ENCODE peak calls at places on chromosomes 2 and 18, in eight cellular contexts. I is fibroblast of pulmonary artery, V is A549, D is heart left ventricle, U is astrocyte, P is breast epithelium, B is brain microvascular endothelial cell, N is foreskin fibroblast. C is an unnamed sample.

GRCh38 chr18:3794537-3795348 is 344.8 kb downstream of the TGIF1 start:
- DNase-seq in P (no peak), V (peak), B (peak), U (peak), I (peak), N (peak), D (peak), C (peak)

GRCh38 chr2:37809525-37809924 is 115.6 kb upstream of the RMDN2 start:
- DNase-seq in D (no peak), V (peak), P (no peak), B (peak), I (peak), U (no peak), N (no peak), C (peak)

GRCh38 chr2:74481961-74482800 is 617 bp downstream of the CCDC142 start:
- DNase-seq in B (no peak), N (no peak), I (no peak), V (no peak), U (no peak), D (no peak), P (no peak), C (no peak)

GRCh38 chr2:220154243-220154642 is 526.8 kb downstream of the SLC4A3 start:
- DNase-seq in P (no peak), I (no peak), N (no peak), B (no peak), D (no peak), V (no peak), U (no peak), C (peak)

GRCh38 chr2:203786912-203787311 is 80.5 kb downstream of the CD28 start:
- DNase-seq in U (no peak), N (peak), V (no peak), P (no peak), D (peak), B (no peak), I (peak), C (peak)

GRCh38 chr2:68251855-68252406 is 401 bp downstream of the PPP3R1 start:
- DNase-seq in P (no peak), N (no peak), I (no peak), B (no peak), D (peak), V (no peak), U (no peak), C (no peak)

GRCh38 chr18:24364177-24364576 is 33.4 kb downstream of the OSBPL1A start:
- DNase-seq in D (no peak), N (no peak), V (no peak), P (no peak), U (no peak), I (no peak), B (no peak), C (no peak)

GRCh38 chr2:26786207-26787023 is 559 bp downstream of the CENPA start:
- DNase-seq in U (no peak), N (no peak), D (peak), B (no peak), I (no peak), V (no peak), P (no peak), C (peak)

GRCh38 chr2:20148841-20149702 is 75.9 kb downstream of the SDC1 start:
- DNase-seq in V (no peak), U (peak), P (no peak), I (peak), N (peak), D (no peak), B (peak), C (no peak)

GRCh38 chr2:201327678-201328077 is 29.5 kb downstream of the FLACC1 start:
- DNase-seq in U (no peak), D (no peak), I (no peak), B (no peak), N (no peak), V (no peak), P (no peak), C (no peak)

GRCh38 chr18:62812891-62813290 is 97.5 kb downstream of the PHLPP1 start:
- DNase-seq in V (no peak), I (no peak), N (no peak), B (no peak), U (no peak), D (no peak), P (no peak), C (no peak)

GRCh38 chr18:30192216-30192615 is 850.3 kb downstream of the DSC3 start:
- DNase-seq in N (no peak), B (no peak), I (no peak), D (no peak), P (no peak), V (no peak), U (no peak), C (no peak)

GRCh38 chr2:192148241-192148619 is 46.5 kb downstream of the TMEFF2 start:
- DNase-seq in B (no peak), N (no peak), U (no peak), V (no peak), D (no peak), P (no peak), I (no peak), C (no peak)

GRCh38 chr2:41906325-41906700 is 141.5 kb upstream of the PKDCC start:
- DNase-seq in P (no peak), V (no peak), D (no peak), B (no peak), I (peak), N (no peak), U (no peak), C (peak)

GRCh38 chr18:42086288-42086687 is 131.3 kb downstream of the PIK3C3 start:
- DNase-seq in B (peak), V (no peak), I (peak), P (no peak), N (peak), D (no peak), U (peak), C (no peak)

GRCh38 chr2:205868054-205868453 is 185.8 kb downstream of the NRP2 start:
- DNase-seq in N (no peak), I (no peak), P (no peak), V (no peak), D (no peak), B (no peak), U (no peak), C (no peak)

GRCh38 chr2:111704246-111704645 is 179.7 kb downstream of the ANAPC1 start:
- DNase-seq in U (peak), B (peak), V (peak), N (peak), I (peak), P (no peak), D (no peak), C (no peak)

GRCh38 chr2:17239550-17239949 is 278.7 kb downstream of the RAD51AP2 start:
- DNase-seq in U (no peak), P (no peak), V (no peak), N (no peak), D (no peak), I (no peak), B (no peak), C (no peak)

GRCh38 chr2:209323738-209324137 is 100.1 kb upstream of the MAP2 start:
- DNase-seq in U (no peak), D (no peak), P (no peak), B (no peak), I (no peak), N (no peak), V (no peak), C (no peak)

GRCh38 chr2:209321581-209321980 is 102.3 kb upstream of the MAP2 start:
- DNase-seq in N (no peak), U (no peak), D (no peak), V (no peak), P (no peak), I (no peak), B (no peak), C (no peak)

GRCh38 chr2:209322905-209323517 is 100.8 kb upstream of the MAP2 start:
- DNase-seq in D (no peak), U (no peak), N (no peak), V (no peak), I (no peak), B (no peak), P (no peak), C (no peak)

GRCh38 chr2:209321076-209321475 is 102.8 kb upstream of the MAP2 start:
- DNase-seq in B (peak), V (no peak), D (no peak), I (peak), U (peak), N (peak), P (no peak), C (no peak)

GRCh38 chr2:209322041-209322440 is 101.8 kb upstream of the MAP2 start:
- DNase-seq in I (no peak), P (no peak), U (no peak), B (no peak), N (no peak), D (no peak), V (no peak), C (no peak)
- TF ChIP-seq CTCF in I (peak), P (no peak), U (no peak), B (no peak), N (no peak), D (no peak), V (no peak), C (peak)

DNA sequence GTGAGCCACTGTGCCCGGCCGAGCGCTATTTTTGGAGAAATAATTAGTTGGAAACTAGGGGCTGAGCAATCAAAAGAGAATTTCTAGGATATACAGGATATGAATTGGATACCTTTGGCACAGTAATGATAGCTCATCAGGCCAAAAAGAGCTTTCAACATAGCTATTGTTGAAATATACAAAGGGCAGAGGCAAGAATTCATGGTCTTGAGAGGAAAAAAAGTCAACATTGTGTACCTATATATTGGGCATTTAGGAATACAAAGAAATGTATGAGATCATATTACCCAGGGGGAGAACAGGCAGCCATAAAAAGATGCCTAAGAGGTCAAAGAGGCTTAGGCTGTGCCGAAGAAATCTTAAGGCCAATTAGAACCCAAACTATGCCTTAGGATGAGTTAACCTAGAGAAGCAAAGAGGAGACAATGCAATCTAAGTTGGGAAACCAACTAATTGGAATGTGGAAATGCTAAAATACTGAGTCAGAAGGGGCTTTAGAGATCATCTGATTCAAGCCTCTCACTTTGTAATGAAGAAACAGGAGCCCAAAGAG is 99.0 kb downstream of the RBBP8 start:
- DNase-seq in I (peak), U (peak), P (no peak), N (peak), D (no peak), V (no peak), B (no peak), C (peak)
- H3K4me3 ChIP-seq in I (no peak), U (peak), P (no peak), N (no peak), D (no peak), V (no peak), B (no peak), C (no peak)

GRCh38 chr2:18903750-18904149 is 314.4 kb upstream of the NT5C1B start:
- DNase-seq in U (no peak), N (no peak), I (no peak), P (no peak), B (no peak), D (no peak), V (no peak), C (no peak)
- TF ChIP-seq CTCF in U (no peak), N (no peak), I (no peak), P (no peak), B (no peak), D (no peak), V (no peak), C (no peak)

DNA sequence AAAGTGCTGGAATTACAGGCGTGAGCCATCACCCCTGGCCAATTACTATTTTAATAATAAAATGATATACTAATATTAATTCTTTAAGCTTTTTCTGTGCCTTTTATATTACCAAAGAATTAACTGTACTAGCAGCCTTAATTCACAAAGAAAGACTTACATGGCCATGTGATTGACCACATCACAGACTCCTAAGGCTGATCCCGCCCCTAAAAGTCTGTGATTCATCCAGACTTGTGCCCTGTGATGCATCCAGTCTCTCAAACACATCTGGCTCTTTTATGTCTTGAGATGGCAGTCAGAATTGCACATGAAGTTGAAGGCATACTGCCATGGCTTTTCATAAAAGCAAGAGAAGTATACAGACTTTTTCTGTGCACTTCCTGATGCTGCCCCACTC is 91.7 kb downstream of the DTNA start:
- DNase-seq in N (peak), V (no peak), U (peak), I (peak), B (peak), D (no peak), P (no peak), C (no peak)
- H3K4me3 ChIP-seq in N (no peak), V (no peak), U (no peak), I (no peak), B (no peak), D (no peak), P (no peak), C (no peak)

GRCh38 chr2:890214-890613 is 60.4 kb upstream of the SNTG2 start:
- DNase-seq in V (no peak), P (no peak), U (no peak), D (no peak), B (no peak), I (no peak), N (no peak), C (no peak)

GRCh38 chr2:890791-891190 is 59.9 kb upstream of the SNTG2 start:
- DNase-seq in D (no peak), B (no peak), V (no peak), P (no peak), N (peak), I (no peak), U (no peak), C (no peak)

GRCh38 chr2:892892-893291 is 57.8 kb upstream of the SNTG2 start:
- DNase-seq in D (no peak), V (no peak), N (no peak), U (no peak), B (no peak), P (no peak), I (no peak), C (no peak)

GRCh38 chr2:893311-893710 is 57.3 kb upstream of the SNTG2 start:
- DNase-seq in D (no peak), U (no peak), B (no peak), P (no peak), V (peak), I (no peak), N (peak), C (peak)

DNA sequence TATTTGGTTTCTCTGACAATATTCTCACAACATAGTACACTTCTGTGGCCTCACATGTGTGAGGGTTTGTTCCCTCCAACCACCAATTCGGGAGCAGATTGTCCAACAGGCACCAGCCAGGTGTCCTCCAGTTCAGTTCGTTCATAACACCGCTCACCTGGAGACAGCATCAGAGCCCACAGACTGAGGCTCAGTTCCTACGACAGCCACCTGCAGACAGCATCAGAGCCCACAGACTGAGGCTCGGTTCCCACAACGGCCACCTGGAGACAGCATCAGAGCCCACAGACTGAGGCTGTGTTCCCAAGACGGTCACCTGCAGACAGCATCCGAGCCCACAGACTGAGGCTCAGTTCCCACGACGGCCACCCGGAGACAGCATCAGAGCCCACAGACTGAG is 58.2 kb upstream of the SNTG2 start:
- DNase-seq in B (no peak), U (no peak), N (no peak), I (no peak), P (no peak), D (no peak), V (no peak), C (no peak)
- TF ChIP-seq CTCF in B (no peak), U (no peak), N (no peak), I (no peak), P (no peak), D (no peak), V (no peak), C (no peak)

DNA sequence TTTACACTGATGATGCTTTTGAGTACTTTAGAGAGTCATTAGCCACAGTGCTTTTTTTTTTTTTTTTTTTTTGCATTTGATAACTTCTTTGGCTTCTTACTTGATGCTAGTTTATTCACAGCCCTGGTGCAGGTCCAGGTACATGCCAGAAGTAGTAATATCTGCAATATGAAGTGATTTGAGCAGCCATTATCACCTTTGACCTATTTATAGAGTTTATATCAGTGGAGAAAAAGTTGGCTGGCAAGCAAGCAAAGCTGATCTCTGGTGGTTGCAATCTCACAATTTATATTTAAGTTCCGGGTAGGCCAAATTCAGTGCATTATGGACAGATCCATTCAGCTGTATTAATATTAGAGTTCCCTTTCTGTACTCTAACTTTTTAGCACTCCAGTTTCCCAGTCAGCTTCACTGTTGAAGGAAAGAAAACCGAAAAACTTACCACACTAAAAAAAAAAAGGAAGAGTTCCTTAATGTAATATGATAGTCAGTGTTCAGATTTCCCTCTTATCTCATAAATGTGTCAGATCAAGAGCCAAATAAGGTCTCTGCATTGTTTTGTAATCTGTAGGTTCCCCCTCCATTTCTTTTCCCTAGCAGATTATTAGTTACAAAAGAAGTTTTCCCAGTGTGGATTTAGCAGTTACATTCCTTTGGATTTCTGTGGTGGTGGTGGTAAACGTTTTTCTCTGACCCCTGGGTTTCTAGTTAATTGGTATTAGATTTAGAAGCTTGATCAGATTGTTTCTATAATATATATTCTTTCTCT is 78.6 kb downstream of the HAUS1 start:
- DNase-seq in P (no peak), D (no peak), B (no peak), I (peak), N (no peak), V (no peak), U (peak), C (no peak)
- H3K4me3 ChIP-seq in P (no peak), D (no peak), B (no peak), I (no peak), N (no peak), V (no peak), U (no peak), C (no peak)

GRCh38 chr18:46408334-46408987 is 248.6 kb downstream of the LOXHD1 start:
- DNase-seq in P (no peak), D (no peak), N (no peak), B (peak), V (peak), U (peak), I (no peak), C (no peak)
- TF ChIP-seq CTCF in P (no peak), D (no peak), N (no peak), B (peak), V (no peak), U (no peak), I (no peak), C (peak)

GRCh38 chr2:65113229-65113628 is 16.7 kb downstream of the RAB1A start:
- DNase-seq in B (no peak), U (no peak), N (no peak), P (no peak), I (no peak), V (no peak), D (no peak), C (no peak)

GRCh38 chr2:65112630-65113029 is 17.3 kb downstream of the RAB1A start:
- DNase-seq in V (no peak), N (no peak), D (no peak), U (no peak), I (peak), P (no peak), B (no peak), C (no peak)

GRCh38 chr2:65103013-65103720 is 26.7 kb downstream of the RAB1A start:
- DNase-seq in I (no peak), D (no peak), V (no peak), U (no peak), B (no peak), N (peak), P (no peak), C (no peak)

GRCh38 chr2:65108778-65109177 is 21.1 kb downstream of the RAB1A start:
- DNase-seq in P (no peak), I (no peak), N (no peak), D (no peak), V (no peak), U (no peak), B (no peak), C (no peak)

GRCh38 chr2:65107530-65107929 is 22.4 kb downstream of the RAB1A start:
- DNase-seq in V (no peak), P (no peak), I (no peak), B (no peak), N (no peak), D (no peak), U (no peak), C (no peak)
- H3K4me3 ChIP-seq in V (no peak), P (no peak), I (no peak), B (no peak), N (no peak), D (no peak), U (no peak), C (no peak)

DNA sequence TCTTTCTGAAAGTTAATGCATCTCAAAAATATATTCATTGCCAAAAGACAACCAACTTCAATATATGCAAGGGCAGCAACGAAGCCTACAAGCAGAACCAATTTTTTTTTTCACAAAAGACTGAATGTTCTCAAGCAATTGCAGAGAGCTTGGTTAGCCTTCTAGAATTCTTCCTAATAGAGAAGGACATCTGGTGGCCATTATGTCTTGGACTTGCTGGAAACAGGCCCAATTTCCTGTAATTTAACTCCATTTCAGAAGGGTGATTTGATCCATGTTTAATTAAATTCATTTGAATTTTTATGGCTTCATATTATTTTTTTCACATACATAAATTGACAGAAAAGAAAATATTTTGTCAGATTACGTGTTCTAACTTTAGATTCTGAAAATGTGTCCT is 208.0 kb downstream of the TPGS2 start:
- DNase-seq in V (no peak), I (peak), N (no peak), B (no peak), U (no peak), P (no peak), D (no peak), C (peak)
- TF ChIP-seq CTCF in V (no peak), I (peak), N (no peak), B (peak), U (no peak), P (no peak), D (no peak), C (peak)

GRCh38 chr2:59383473-59383872 is 1142.3 kb upstream of the FANCL start:
- DNase-seq in V (no peak), D (no peak), I (no peak), P (no peak), B (no peak), U (no peak), N (no peak), C (no peak)
- H3K4me3 ChIP-seq in V (no peak), D (no peak), I (no peak), P (no peak), B (no peak), U (no peak), N (no peak), C (no peak)

C was measured in A673.